ENCODE peak calls at places on chromosomes 5 and 9, in four cellular contexts. B, X, U and R are unnamed samples. For H3K36me3, the result is how much of the 10 kb centered on the place peaks cover.

GRCh38 chr5:169281625-169282024 is 19.3 kb downstream of the SLIT3 start:
- DNase-seq in X (no peak), U (no peak), B (no peak), R (no peak)

GRCh38 chr9:118693645-118694044 is 675.6 kb downstream of the BRINP1 start:
- DNase-seq in B (no peak), X (no peak), U (no peak), R (no peak)

GRCh38 chr5:155982354-155982753 is 344.6 kb upstream of the SGCD start:
- DNase-seq in U (no peak), X (no peak), B (no peak), R (no peak)

GRCh38 chr5:5141625-5142527 is 1.7 kb downstream of the ADAMTS16 start:
- DNase-seq in X (peak), U (peak), B (no peak), R (no peak)

GRCh38 chr9:83707518-83707767 is 315 bp downstream of the UBQLN1 start:
- DNase-seq in B (peak), X (peak), U (peak), R (peak)

GRCh38 chr5:136242136-136242535 is 49.2 kb upstream of the SMIM32 start:
- DNase-seq in B (no peak), X (no peak), U (no peak), R (no peak)

GRCh38 chr9:136095495-136096058 is 488 bp upstream of the NACC2 start:
- DNase-seq in U (peak), X (no peak), B (no peak), R (no peak)

GRCh38 chr5:107512029-107512428 is 158.7 kb downstream of the EFNA5 start:
- DNase-seq in B (no peak), X (no peak), U (no peak), R (no peak)

GRCh38 chr5:68661237-68661636 is 432.6 kb upstream of the SLC30A5 start:
- DNase-seq in X (no peak), U (no peak), B (no peak), R (no peak)

GRCh38 chr5:50667079-50667652 is 729 bp downstream of the PARP8 start:
- DNase-seq in U (no peak), B (peak), X (peak), R (no peak)

GRCh38 chr5:126403871-126404270 is 19.3 kb upstream of the GRAMD2B start:
- DNase-seq in X (no peak), B (no peak), U (no peak), R (no peak)

GRCh38 chr5:67010684-67011409 is 185.8 kb downstream of the CD180 start:
- DNase-seq in B (no peak), U (peak), X (no peak), R (no peak)

GRCh38 chr9:135615666-135616620 is 23.4 kb downstream of the GLT6D1 start:
- DNase-seq in X (no peak), U (no peak), B (no peak), R (no peak)

GRCh38 chr9:91177661-91178280 is 183.9 kb downstream of the AUH start:
- DNase-seq in U (no peak), B (peak), X (peak), R (no peak)

GRCh38 chr5:16577677-16578076 is 39.1 kb downstream of the RETREG1 start:
- DNase-seq in U (no peak), B (no peak), X (no peak), R (no peak)

GRCh38 chr9:126548312-126548711 is 65.4 kb upstream of the LMX1B start:
- DNase-seq in B (no peak), U (no peak), X (no peak), R (no peak)

GRCh38 chr9:70924905-70925547 is 196.4 kb downstream of the TRPM3 start:
- DNase-seq in B (peak), U (no peak), X (peak), R (no peak)

GRCh38 chr9:7433508-7434292 is 365.9 kb downstream of the DMAC1 start:
- DNase-seq in U (no peak), B (no peak), X (no peak), R (no peak)

GRCh38 chr5:141902416-141902815 is 21.3 kb upstream of the DELE1 start:
- DNase-seq in U (no peak), X (no peak), B (no peak), R (no peak)

GRCh38 chr5:133552925-133553525 is 59.3 kb downstream of the FSTL4 start:
- DNase-seq in U (no peak), B (no peak), X (peak), R (no peak)

GRCh38 chr9:37415011-37415719 is 7.3 kb upstream of the GRHPR start:
- DNase-seq in U (peak), B (peak), X (peak), R (no peak)

DNA sequence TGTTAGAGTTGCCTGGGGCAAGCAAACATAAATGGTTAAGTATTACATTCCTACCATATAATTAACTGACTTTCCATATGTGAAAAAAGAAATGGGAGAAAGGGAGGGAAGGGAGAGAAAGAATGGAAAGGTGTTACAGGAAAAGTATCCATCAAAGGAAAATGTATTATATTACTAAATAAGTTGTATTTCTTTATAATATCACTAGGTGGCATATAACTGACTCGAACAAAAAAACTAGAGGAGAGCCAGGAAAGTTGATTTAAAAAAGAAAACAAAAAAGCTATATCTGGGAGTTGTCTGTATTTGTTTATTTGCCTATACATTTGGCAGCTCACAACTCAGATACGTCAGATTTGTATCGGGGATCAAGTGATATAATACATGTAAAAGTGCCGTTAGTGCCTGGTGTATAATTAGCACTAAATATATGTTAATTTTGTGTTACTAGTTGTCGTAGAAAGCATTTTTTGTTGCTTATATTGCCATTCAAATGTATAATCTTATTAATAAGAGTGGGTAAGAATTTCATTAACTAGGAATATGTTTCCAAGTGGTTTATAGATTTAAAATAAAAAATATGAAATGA is 59.6 kb upstream of the ADAMTS19 start:
- DNase-seq in U (no peak), B (no peak), X (no peak), R (no peak)
- TF ChIP-seq CTCF in U (peak), B (no peak), X (no peak), R (peak)

DNA sequence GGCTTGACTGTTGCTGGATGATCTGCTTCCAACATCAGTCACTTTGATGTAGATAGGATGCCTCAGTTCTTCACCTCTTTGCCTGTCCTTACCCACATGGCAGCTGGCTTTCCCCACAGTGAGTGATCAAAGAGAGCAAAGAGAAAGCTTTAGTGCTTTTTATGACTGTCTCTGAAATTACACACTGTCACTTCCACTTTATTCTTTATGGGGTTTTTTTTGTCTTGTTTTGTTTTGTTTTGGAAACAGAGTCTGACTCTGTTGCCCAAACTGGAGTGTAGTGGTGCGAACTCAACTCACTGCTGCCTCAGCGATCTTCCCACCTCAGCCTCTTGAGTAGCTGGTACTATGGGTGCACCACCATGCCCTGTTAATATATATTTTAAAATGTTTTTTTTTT is 32.4 kb upstream of the C5orf24 start:
- DNase-seq in U (no peak), X (no peak), B (no peak), R (no peak)
- H3K36me3 ChIP-seq in U (under half), X (under half), B (half or more), R (under half)

GRCh38 chr9:128152781-128153116 is 3.5 kb downstream of the LCN2 start:
- DNase-seq in U (no peak), X (no peak), B (no peak), R (no peak)
- TF ChIP-seq CTCF in U (no peak), X (no peak), B (no peak), R (no peak)

GRCh38 chr5:388266-389196 is 54.4 kb upstream of the EXOC3 start:
- DNase-seq in U (no peak), B (peak), X (peak), R (no peak)
- H3K36me3 ChIP-seq in U (under half), B (under half), X (under half), R (under half)

GRCh38 chr5:172007795-172008465 is 1.5 kb upstream of the FBXW11 start:
- DNase-seq in B (no peak), X (peak), U (no peak), R (no peak)

GRCh38 chr5:172009536-172010270 is 3.3 kb upstream of the FBXW11 start:
- DNase-seq in X (no peak), B (no peak), U (no peak), R (no peak)

GRCh38 chr5:172008689-172009141 is 2.3 kb upstream of the FBXW11 start:
- DNase-seq in U (no peak), X (no peak), B (no peak), R (no peak)

GRCh38 chr5:172007153-172007794 is 836 bp upstream of the FBXW11 start:
- DNase-seq in U (no peak), B (no peak), X (no peak), R (no peak)

GRCh38 chr5:172010278-172010677 is 3.8 kb upstream of the FBXW11 start:
- DNase-seq in B (no peak), X (no peak), U (no peak), R (no peak)
- TF ChIP-seq CTCF in B (no peak), X (no peak), U (no peak), R (no peak)

DNA sequence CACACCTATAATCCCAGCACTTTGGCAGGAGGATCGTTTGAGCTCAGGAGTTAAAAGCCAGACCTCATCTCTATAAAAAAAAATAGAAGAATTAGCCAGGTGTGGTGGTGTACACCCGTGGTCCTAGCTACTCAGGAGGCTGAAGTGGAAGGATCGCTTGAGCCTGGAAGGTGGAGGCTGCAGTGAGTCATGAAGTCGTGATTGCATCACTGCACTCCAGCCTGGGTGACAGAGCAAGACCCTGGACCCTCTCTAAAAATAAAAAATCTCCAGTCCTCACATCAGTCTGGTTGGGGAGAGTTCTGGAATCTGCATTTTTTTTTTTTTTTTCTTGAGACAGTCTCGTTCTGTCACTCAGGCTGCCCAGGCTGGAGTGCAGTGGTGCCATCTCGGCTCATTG is 9.3 kb downstream of the FPGS start:
- DNase-seq in U (no peak), X (no peak), B (no peak), R (no peak)
- H3K36me3 ChIP-seq in U (under half), X (half or more), B (half or more), R (half or more)